ENCODE peak calls at places on chromosome 7, in four cellular contexts. One of them, this sample, is unnamed.

GRCh38 chr7:127832592-127832991 is 180.6 kb downstream of the SND1 start:
- DNase-seq in AG04450: no peak
- DNase-seq in GM23248: no peak
- DNase-seq in fibroblast of lung: no peak
- DNase-seq in this sample: no peak

GRCh38 chr7:139777304-139777890 is 401 bp downstream of the HIPK2 start:
- DNase-seq in AG04450: no peak
- DNase-seq in GM23248: peak
- DNase-seq in fibroblast of lung: no peak
- DNase-seq in this sample: no peak

GRCh38 chr7:33809218-33809617 is 96.1 kb upstream of the BMPER start:
- DNase-seq in AG04450: no peak
- DNase-seq in GM23248: peak
- DNase-seq in fibroblast of lung: no peak
- DNase-seq in this sample: no peak

GRCh38 chr7:30934732-30935568 is 23.3 kb downstream of the AQP1 start:
- DNase-seq in AG04450: no peak
- DNase-seq in GM23248: no peak
- DNase-seq in fibroblast of lung: no peak
- DNase-seq in this sample: no peak

GRCh38 chr7:31794851-31795250 is 107.8 kb downstream of the PPP1R17 start:
- DNase-seq in AG04450: no peak
- DNase-seq in GM23248: peak
- DNase-seq in fibroblast of lung: no peak
- DNase-seq in this sample: no peak

GRCh38 chr7:12968836-12969422 is 281.5 kb downstream of the ARL4A start:
- DNase-seq in AG04450: no peak
- DNase-seq in GM23248: no peak
- DNase-seq in fibroblast of lung: no peak
- DNase-seq in this sample: no peak

GRCh38 chr7:9657257-9657656 is 1223.8 kb downstream of the NXPH1 start:
- DNase-seq in AG04450: no peak
- DNase-seq in GM23248: no peak
- DNase-seq in fibroblast of lung: peak
- DNase-seq in this sample: no peak

GRCh38 chr7:139709460-139709859 is 68.3 kb downstream of the HIPK2 start:
- DNase-seq in AG04450: peak
- DNase-seq in GM23248: peak
- DNase-seq in fibroblast of lung: peak
- DNase-seq in this sample: peak

GRCh38 chr7:141320287-141320686 is 230.9 kb upstream of the AGK start:
- DNase-seq in AG04450: no peak
- DNase-seq in GM23248: no peak
- DNase-seq in fibroblast of lung: peak
- DNase-seq in this sample: no peak

GRCh38 chr7:19376591-19376990 is 231.4 kb upstream of the FERD3L start:
- DNase-seq in AG04450: no peak
- DNase-seq in GM23248: no peak
- DNase-seq in fibroblast of lung: peak
- DNase-seq in this sample: no peak

GRCh38 chr7:103640031-103640779 is 194.2 kb upstream of the SLC26A5 start:
- DNase-seq in AG04450: peak
- DNase-seq in GM23248: peak
- DNase-seq in fibroblast of lung: peak
- DNase-seq in this sample: no peak

GRCh38 chr7:90520484-90520883 is 51.0 kb downstream of the PTTG1IP2 start:
- DNase-seq in AG04450: no peak
- DNase-seq in GM23248: peak
- DNase-seq in fibroblast of lung: peak
- DNase-seq in this sample: no peak

GRCh38 chr7:121273467-121274167 is 55.2 kb upstream of the WNT16 start:
- DNase-seq in AG04450: no peak
- DNase-seq in GM23248: no peak
- DNase-seq in fibroblast of lung: peak
- DNase-seq in this sample: no peak

GRCh38 chr7:126605553-126605952 is 647.2 kb downstream of the GRM8 start:
- DNase-seq in AG04450: no peak
- DNase-seq in GM23248: no peak
- DNase-seq in fibroblast of lung: no peak
- DNase-seq in this sample: no peak

GRCh38 chr7:39733881-39734571 is 110.7 kb downstream of the RALA start:
- DNase-seq in AG04450: peak
- DNase-seq in GM23248: peak
- DNase-seq in fibroblast of lung: peak
- DNase-seq in this sample: peak

GRCh38 chr7:39248041-39248692 is 270.5 kb downstream of the POU6F2 start:
- DNase-seq in AG04450: no peak
- DNase-seq in GM23248: no peak
- DNase-seq in fibroblast of lung: no peak
- DNase-seq in this sample: no peak

GRCh38 chr7:6934981-6935380 is 108.9 kb upstream of the CCZ1B start:
- DNase-seq in AG04450: no peak
- DNase-seq in GM23248: no peak
- DNase-seq in fibroblast of lung: no peak
- DNase-seq in this sample: no peak

GRCh38 chr7:44368455-44368854 is 43.1 kb upstream of the CAMK2B start:
- DNase-seq in AG04450: no peak
- DNase-seq in GM23248: no peak
- DNase-seq in fibroblast of lung: no peak
- DNase-seq in this sample: no peak

GRCh38 chr7:139902436-139903102 is 73.5 kb downstream of the TBXAS1 start:
- DNase-seq in AG04450: no peak
- DNase-seq in GM23248: no peak
- DNase-seq in fibroblast of lung: peak
- DNase-seq in this sample: no peak

GRCh38 chr7:95549818-95550529 is 46.3 kb downstream of the PDK4 start:
- DNase-seq in AG04450: peak
- DNase-seq in GM23248: peak
- DNase-seq in fibroblast of lung: peak
- DNase-seq in this sample: peak

GRCh38 chr7:149690688-149691446 is 82.5 kb downstream of the ZNF467 start:
- DNase-seq in AG04450: no peak
- DNase-seq in GM23248: peak
- DNase-seq in fibroblast of lung: peak
- DNase-seq in this sample: peak

GRCh38 chr7:88218836-88219605 is 817 bp downstream of the SRI start:
- DNase-seq in AG04450: no peak
- DNase-seq in GM23248: peak
- DNase-seq in fibroblast of lung: peak
- DNase-seq in this sample: peak

GRCh38 chr7:50463035-50463434 is 12.9 kb upstream of the FIGNL1 start:
- DNase-seq in AG04450: no peak
- DNase-seq in GM23248: no peak
- DNase-seq in fibroblast of lung: no peak
- DNase-seq in this sample: no peak

GRCh38 chr7:149741629-149742028 is 31.8 kb downstream of the ZNF467 start:
- DNase-seq in AG04450: no peak
- DNase-seq in GM23248: peak
- DNase-seq in fibroblast of lung: no peak
- DNase-seq in this sample: no peak

GRCh38 chr7:2760098-2760889 is 72.3 kb downstream of the AMZ1 start:
- DNase-seq in AG04450: no peak
- DNase-seq in GM23248: peak
- DNase-seq in fibroblast of lung: peak
- DNase-seq in this sample: no peak

GRCh38 chr7:28988091-28988490 is 30.0 kb upstream of the TRIL start:
- DNase-seq in AG04450: no peak
- DNase-seq in GM23248: peak
- DNase-seq in fibroblast of lung: peak
- DNase-seq in this sample: peak

GRCh38 chr7:29091722-29092121 is 54.6 kb downstream of the CPVL start:
- DNase-seq in AG04450: no peak
- DNase-seq in GM23248: peak
- DNase-seq in fibroblast of lung: peak
- DNase-seq in this sample: no peak

GRCh38 chr7:150867592-150867991 is 15.3 kb downstream of the AOC1 start:
- DNase-seq in AG04450: no peak
- DNase-seq in GM23248: no peak
- DNase-seq in fibroblast of lung: no peak
- DNase-seq in this sample: no peak

GRCh38 chr7:119254741-119255140 is 1018.2 kb upstream of the KCND2 start:
- DNase-seq in AG04450: no peak
- DNase-seq in GM23248: no peak
- DNase-seq in fibroblast of lung: peak
- DNase-seq in this sample: no peak

GRCh38 chr7:3992841-3993240 is 689.3 kb upstream of the FOXK1 start:
- DNase-seq in AG04450: no peak
- DNase-seq in GM23248: no peak
- DNase-seq in fibroblast of lung: no peak
- DNase-seq in this sample: no peak

GRCh38 chr7:107077699-107078516 is 33.4 kb downstream of the PRKAR2B start:
- DNase-seq in AG04450: no peak
- DNase-seq in GM23248: no peak
- DNase-seq in fibroblast of lung: no peak
- DNase-seq in this sample: no peak

GRCh38 chr7:36128448-36129047 is 24.5 kb upstream of the EEPD1 start:
- DNase-seq in AG04450: peak
- DNase-seq in GM23248: peak
- DNase-seq in fibroblast of lung: peak
- DNase-seq in this sample: peak
- H3K4me3 ChIP-seq in AG04450: no peak
- H3K4me3 ChIP-seq in GM23248: peak
- H3K4me3 ChIP-seq in fibroblast of lung: peak
- H3K4me3 ChIP-seq in this sample: no peak

DNA sequence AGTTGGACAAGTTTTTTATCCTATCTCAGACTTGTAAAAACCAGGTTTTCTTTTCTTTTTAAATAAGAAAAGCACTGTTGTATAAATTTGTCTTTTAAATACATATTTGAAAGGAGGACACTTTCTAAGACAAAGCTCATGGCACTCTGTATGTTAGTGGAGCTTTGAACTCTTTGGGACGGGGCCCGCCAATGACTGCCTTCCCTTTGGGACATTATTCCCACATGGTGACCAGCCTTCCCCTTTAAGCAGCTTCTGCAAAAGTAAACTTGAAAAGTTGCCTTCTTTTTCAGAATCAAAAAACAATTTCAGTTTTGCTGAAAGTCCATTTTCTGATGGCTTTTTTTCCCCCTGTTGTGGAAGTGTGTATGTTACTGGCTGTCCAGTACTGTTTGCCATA is 1.8 kb downstream of the CUX1 start:
- DNase-seq in AG04450: no peak
- DNase-seq in GM23248: no peak
- DNase-seq in fibroblast of lung: no peak
- DNase-seq in this sample: no peak
- H3K4me3 ChIP-seq in AG04450: no peak
- H3K4me3 ChIP-seq in GM23248: no peak
- H3K4me3 ChIP-seq in fibroblast of lung: no peak
- H3K4me3 ChIP-seq in this sample: no peak

GRCh38 chr7:27139335-27140107 is 4.0 kb downstream of the HOXA5 start:
- DNase-seq in AG04450: no peak
- DNase-seq in GM23248: no peak
- DNase-seq in fibroblast of lung: no peak
- DNase-seq in this sample: no peak
- H3K4me3 ChIP-seq in AG04450: peak
- H3K4me3 ChIP-seq in GM23248: no peak
- H3K4me3 ChIP-seq in fibroblast of lung: peak
- H3K4me3 ChIP-seq in this sample: peak

DNA sequence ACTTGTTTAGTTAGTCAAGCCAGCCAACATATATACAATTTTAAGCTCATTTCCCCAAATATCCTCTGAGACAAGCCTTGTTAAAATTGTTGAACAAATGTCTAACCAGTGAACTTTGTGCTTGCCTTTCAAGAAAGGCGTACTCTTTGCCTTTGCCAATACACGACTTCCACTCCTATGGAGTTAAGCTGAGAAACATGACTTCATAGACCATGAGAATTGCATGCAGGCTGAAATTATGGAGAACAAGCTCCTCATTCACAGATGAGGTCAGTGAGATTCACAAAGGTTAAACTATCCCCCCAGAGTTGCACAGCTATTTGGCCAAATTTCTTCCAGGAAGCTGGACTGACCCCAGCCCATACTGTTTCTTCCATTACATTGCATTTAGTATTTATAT is 221.4 kb upstream of the SEMA3C start:
- DNase-seq in AG04450: no peak
- DNase-seq in GM23248: no peak
- DNase-seq in fibroblast of lung: no peak
- DNase-seq in this sample: no peak
- H3K4me3 ChIP-seq in AG04450: no peak
- H3K4me3 ChIP-seq in GM23248: no peak
- H3K4me3 ChIP-seq in fibroblast of lung: no peak
- H3K4me3 ChIP-seq in this sample: no peak

GRCh38 chr7:131924857-131925256 is 368.4 kb upstream of the PODXL start:
- DNase-seq in AG04450: no peak
- DNase-seq in GM23248: no peak
- DNase-seq in fibroblast of lung: no peak
- DNase-seq in this sample: no peak
- H3K4me3 ChIP-seq in AG04450: no peak
- H3K4me3 ChIP-seq in GM23248: no peak
- H3K4me3 ChIP-seq in fibroblast of lung: no peak
- H3K4me3 ChIP-seq in this sample: no peak

DNA sequence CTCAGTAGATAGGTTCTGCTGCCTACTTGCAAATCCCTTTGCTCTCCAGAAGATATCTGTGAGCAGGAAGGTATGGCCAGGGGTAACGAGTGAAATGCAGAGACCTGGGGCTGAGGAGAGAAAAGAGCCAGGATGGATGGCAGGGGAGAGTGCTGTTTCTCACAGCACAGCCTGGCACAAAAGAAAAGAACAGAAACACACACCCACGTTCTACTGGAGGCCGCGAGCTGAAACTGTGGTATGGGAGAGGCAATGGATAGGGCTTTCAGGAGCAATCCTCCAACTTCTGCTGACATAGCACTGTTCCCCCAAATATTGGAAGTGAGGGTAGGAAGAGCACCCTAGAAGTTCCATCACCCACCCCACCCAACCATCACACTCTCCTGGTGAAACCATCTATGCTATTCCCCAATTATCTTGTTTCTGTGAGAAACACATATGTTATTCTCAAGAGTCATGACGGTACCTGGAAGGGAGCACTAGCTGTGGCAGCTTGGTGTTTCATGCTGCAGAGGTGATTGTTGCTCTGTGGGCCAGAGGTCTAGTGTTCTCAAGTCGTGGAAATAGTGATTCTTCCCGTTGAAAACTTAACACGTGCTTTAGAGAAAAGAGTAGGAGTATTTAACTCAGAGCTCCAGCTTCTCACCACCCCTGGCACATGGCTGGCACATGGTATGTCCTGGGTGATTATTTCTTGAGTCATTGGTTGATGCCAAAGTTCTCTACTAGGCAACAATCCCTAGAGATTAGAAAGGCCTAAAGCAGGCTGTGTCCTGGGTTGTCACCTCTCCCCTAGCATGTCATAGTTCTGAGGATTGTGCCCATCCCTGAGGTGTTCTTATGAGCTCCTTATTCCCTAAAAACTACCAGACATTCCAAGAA is 198.3 kb downstream of the PLXNA4 start:
- DNase-seq in AG04450: no peak
- DNase-seq in GM23248: no peak
- DNase-seq in fibroblast of lung: no peak
- DNase-seq in this sample: no peak
- H3K4me3 ChIP-seq in AG04450: no peak
- H3K4me3 ChIP-seq in GM23248: no peak
- H3K4me3 ChIP-seq in fibroblast of lung: no peak
- H3K4me3 ChIP-seq in this sample: no peak

This sample was measured in skeletal muscle cell.